ENCODE peak calls at places on chromosome 20, in eight cellular contexts. R is RWPE2; F is HCT116; U is PC-9; L is tibial nerve; W is IMR-90; J is prostate gland; P is CD8-positive, alpha-beta T cell. V is an unnamed sample. For H3K4me1, the result is how much of the 10 kb centered on the place peaks cover.

GRCh38 chr20:10848810-10849370 is 175.1 kb upstream of the JAG1 start:
- DNase-seq in R (no peak), F (peak), U (peak), L (no peak), W (peak), J (no peak), P (no peak), V (no peak)

GRCh38 chr20:39778431-39778830 is 816.3 kb downstream of the DHX35 start:
- DNase-seq in R (no peak), F (no peak), U (no peak), L (no peak), W (no peak), J (no peak), P (no peak), V (no peak)

GRCh38 chr20:60138263-60139127 is 180.3 kb downstream of the CDH26 start:
- DNase-seq in R (peak), F (no peak), U (no peak), L (no peak), W (peak), J (peak), P (peak), V (peak)

GRCh38 chr20:20780127-20780822 is 67.8 kb upstream of the RALGAPA2 start:
- DNase-seq in R (peak), F (no peak), U (peak), L (peak), W (no peak), J (peak), P (no peak), V (peak)

GRCh38 chr20:57451759-57452661 is 60.8 kb downstream of the RBM38 start:
- DNase-seq in R (peak), F (no peak), U (no peak), L (no peak), W (no peak), J (no peak), P (peak), V (no peak)

GRCh38 chr20:17992224-17992637 is 23.4 kb downstream of the MGME1 start:
- DNase-seq in R (no peak), F (no peak), U (no peak), L (no peak), W (no peak), J (no peak), P (no peak), V (no peak)

GRCh38 chr20:3203315-3204123 is 963 bp downstream of the DDRGK1 start:
- DNase-seq in R (no peak), F (no peak), U (no peak), L (no peak), W (no peak), J (no peak), P (no peak), V (peak)

GRCh38 chr20:51861726-51862466 is 59.6 kb upstream of the SALL4 start:
- DNase-seq in R (no peak), F (no peak), U (no peak), L (no peak), W (no peak), J (no peak), P (no peak), V (no peak)

GRCh38 chr20:64146936-64147451 is 17.3 kb upstream of the MYT1 start:
- DNase-seq in R (peak), F (no peak), U (no peak), L (peak), W (no peak), J (no peak), P (no peak), V (peak)

GRCh38 chr20:26135325-26136110 is 438.9 kb upstream of the ZNF337 start:
- DNase-seq in R (peak), F (no peak), U (no peak), L (no peak), W (no peak), J (no peak), P (no peak), V (no peak)

GRCh38 chr20:64069614-64070243 is 6.7 kb downstream of the TCEA2 start:
- DNase-seq in R (no peak), F (no peak), U (no peak), L (no peak), W (no peak), J (no peak), P (no peak), V (no peak)

GRCh38 chr20:55437778-55438417 is 567.4 kb downstream of the CBLN4 start:
- DNase-seq in R (no peak), F (no peak), U (no peak), L (no peak), W (no peak), J (no peak), P (no peak), V (no peak)

GRCh38 chr20:24816907-24817306 is 132.2 kb upstream of the CST7 start:
- DNase-seq in R (no peak), F (no peak), U (no peak), L (no peak), W (no peak), J (no peak), P (no peak), V (no peak)

GRCh38 chr20:22630698-22631097 is 46.3 kb upstream of the FOXA2 start:
- DNase-seq in R (no peak), F (no peak), U (no peak), L (no peak), W (no peak), J (no peak), P (no peak), V (no peak)

GRCh38 chr20:18506744-18507143 is 996 bp upstream of the SEC23B start:
- DNase-seq in R (no peak), F (no peak), U (no peak), L (no peak), W (no peak), J (no peak), P (no peak), V (no peak)

GRCh38 chr20:2619961-2620595 is 32.4 kb upstream of the NOP56 start:
- DNase-seq in R (no peak), F (peak), U (no peak), L (no peak), W (peak), J (no peak), P (no peak), V (no peak)

GRCh38 chr20:62411479-62412193 is 4.6 kb upstream of the CABLES2 start:
- DNase-seq in R (peak), F (no peak), U (no peak), L (no peak), W (no peak), J (no peak), P (no peak), V (no peak)

GRCh38 chr20:11502051-11502450 is 415.6 kb upstream of the BTBD3 start:
- DNase-seq in R (no peak), F (no peak), U (no peak), L (no peak), W (peak), J (no peak), P (no peak), V (no peak)

GRCh38 chr20:17541596-17541995 is 10.4 kb upstream of the BFSP1 start:
- DNase-seq in R (no peak), F (no peak), U (no peak), L (no peak), W (no peak), J (no peak), P (no peak), V (no peak)

GRCh38 chr20:62897666-62898065 is 28.6 kb downstream of the DIDO1 start:
- DNase-seq in R (peak), F (no peak), U (no peak), L (no peak), W (no peak), J (no peak), P (no peak), V (no peak)

GRCh38 chr20:17832236-17832635 is 132.5 kb downstream of the BANF2 start:
- DNase-seq in R (no peak), F (no peak), U (no peak), L (no peak), W (peak), J (no peak), P (no peak), V (no peak)

GRCh38 chr20:40506567-40506966 is 182.5 kb downstream of the MAFB start:
- DNase-seq in R (peak), F (peak), U (peak), L (peak), W (peak), J (peak), P (no peak), V (peak)

GRCh38 chr20:40945189-40945588 is 83.4 kb upstream of the TOP1 start:
- DNase-seq in R (no peak), F (no peak), U (peak), L (no peak), W (no peak), J (no peak), P (no peak), V (no peak)

GRCh38 chr20:31682927-31683326 is 39.7 kb downstream of the BCL2L1 start:
- DNase-seq in R (no peak), F (no peak), U (no peak), L (no peak), W (no peak), J (no peak), P (no peak), V (no peak)
- H3K4me1 ChIP-seq in R (under half), F (under half), U (under half), L (under half), W (under half), J (under half), P (half or more), V (half or more)

GRCh38 chr20:1396264-1396663 is 3.4 kb upstream of the FKBP1A start:
- DNase-seq in R (no peak), F (no peak), U (no peak), L (no peak), W (no peak), J (no peak), P (no peak), V (no peak)

GRCh38 chr20:1396702-1397101 is 3.8 kb upstream of the FKBP1A start:
- DNase-seq in R (no peak), F (no peak), U (no peak), L (no peak), W (no peak), J (no peak), P (no peak), V (no peak)

GRCh38 chr20:1401431-1401907 is 8.6 kb upstream of the FKBP1A start:
- DNase-seq in R (no peak), F (no peak), U (peak), L (no peak), W (no peak), J (no peak), P (no peak), V (no peak)

GRCh38 chr20:1393507-1393882 is 641 bp upstream of the FKBP1A start:
- DNase-seq in R (no peak), F (no peak), U (no peak), L (no peak), W (no peak), J (no peak), P (no peak), V (no peak)

GRCh38 chr20:1397710-1398109 is 4.9 kb upstream of the FKBP1A start:
- DNase-seq in R (no peak), F (no peak), U (no peak), L (no peak), W (peak), J (no peak), P (no peak), V (no peak)
- TF ChIP-seq CTCF in R (peak), F (peak), U (no peak), L (peak), W (peak), J (no peak), P (no peak), V (peak)

DNA sequence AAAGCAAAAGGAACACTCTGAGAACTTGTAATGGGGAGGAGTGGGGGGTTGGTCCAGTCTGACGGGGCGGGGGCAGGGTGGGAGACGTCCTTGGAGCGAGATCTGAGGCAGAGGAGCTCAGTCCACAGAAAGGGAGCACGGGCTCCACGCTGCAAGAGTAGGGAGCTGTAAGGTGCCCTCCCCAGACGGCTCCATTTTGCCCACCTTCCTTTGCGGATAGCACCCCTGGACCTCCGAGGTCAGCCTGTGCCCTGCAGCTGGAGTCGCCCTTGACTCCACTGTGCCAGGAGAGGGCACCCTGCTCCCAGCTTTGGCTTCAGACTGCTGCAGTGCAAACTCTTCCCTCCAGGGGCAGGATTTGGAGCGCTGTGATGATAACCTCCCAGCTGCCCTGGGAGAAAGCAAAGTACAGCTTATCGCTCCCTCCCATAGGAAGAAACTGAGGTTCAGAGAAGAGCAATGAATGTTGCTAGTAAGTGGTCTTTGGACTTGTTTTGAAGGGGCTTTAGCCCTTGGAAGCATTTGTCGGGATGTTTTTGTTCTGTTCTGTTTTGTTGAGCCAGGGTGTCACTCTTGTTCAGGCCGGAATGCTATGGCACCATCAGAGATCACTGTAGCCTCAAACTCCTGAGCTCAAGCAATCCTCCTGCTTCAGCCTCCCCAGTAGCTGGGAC is 9.5 kb upstream of the AHCY start:
- DNase-seq in R (peak), F (peak), U (peak), L (peak), W (peak), J (peak), P (peak), V (peak)
- H3K4me3 ChIP-seq in R (no peak), F (peak), U (no peak), L (no peak), W (peak), J (no peak), P (no peak), V (no peak)

DNA sequence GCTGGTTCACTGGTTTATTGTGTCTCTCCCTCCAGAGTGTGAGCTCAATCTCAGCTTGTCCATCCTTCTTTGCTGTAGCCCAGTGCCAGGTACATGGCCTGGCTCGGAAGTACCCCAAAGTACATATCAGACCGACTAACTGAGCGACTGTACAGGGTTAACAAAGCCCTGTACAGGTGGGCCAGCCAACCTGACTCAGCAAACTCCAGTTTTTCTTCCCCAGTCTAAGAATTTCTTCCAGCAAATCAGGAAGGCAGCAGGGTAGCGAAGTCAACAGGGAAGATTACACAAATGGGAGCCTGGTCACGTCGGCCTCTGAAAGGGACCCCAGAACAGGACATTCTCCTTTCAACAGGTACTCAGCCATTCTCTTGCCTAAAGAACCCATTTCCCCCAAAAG is 31.3 kb downstream of the ZMYND8 start:
- DNase-seq in R (no peak), F (no peak), U (no peak), L (no peak), W (no peak), J (no peak), P (no peak), V (no peak)
- H3K4me1 ChIP-seq in R (under half), F (half or more), U (half or more), L (under half), W (under half), J (under half), P (under half), V (half or more)

DNA sequence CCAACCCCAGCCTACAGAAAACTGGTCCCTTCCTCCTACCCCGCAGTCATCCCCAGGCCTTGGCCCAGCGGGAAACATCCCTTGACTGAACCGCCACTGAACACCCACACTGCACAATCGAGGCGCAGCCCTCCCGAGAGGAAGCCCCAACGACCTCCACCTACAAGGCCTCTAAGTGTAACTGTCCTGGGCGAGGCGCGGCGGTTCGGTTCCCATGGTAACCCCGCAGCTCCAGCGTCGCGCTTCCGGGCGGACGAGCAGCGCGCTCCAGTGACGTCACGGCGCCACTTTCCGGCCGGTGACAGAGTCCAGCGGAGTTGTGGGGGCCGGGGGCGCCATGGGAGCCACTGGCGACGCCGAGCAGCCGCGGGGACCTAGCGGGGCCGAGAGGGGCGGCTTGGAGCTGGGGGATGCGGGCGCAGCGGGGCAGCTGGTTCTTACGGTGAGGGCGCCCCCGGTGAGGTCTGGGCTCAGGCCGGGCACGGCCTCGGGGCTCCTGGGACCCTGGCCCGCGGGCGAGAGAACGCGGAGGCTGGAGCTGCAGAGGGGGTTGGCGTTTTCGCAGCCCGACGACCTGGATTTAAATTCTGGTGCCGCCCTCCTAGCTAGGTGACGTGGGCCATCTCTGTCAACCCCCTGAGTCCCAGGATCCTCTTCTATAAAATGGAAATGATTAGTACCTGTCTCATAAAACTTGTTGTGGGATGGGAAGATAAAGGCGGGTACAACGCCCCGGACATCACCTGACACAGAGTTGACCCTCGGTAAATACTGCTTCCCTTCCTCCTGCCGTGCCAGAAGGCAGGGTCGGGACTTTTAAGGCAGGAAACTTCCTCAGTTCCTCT is at the start of the genes DNTTIP1 and WFDC3:
- DNase-seq in R (peak), F (peak), U (peak), L (peak), W (peak), J (peak), P (peak), V (peak)
- TF ChIP-seq CTCF in R (peak), F (no peak), U (no peak), L (no peak), W (no peak), J (peak), P (no peak), V (no peak)

DNA sequence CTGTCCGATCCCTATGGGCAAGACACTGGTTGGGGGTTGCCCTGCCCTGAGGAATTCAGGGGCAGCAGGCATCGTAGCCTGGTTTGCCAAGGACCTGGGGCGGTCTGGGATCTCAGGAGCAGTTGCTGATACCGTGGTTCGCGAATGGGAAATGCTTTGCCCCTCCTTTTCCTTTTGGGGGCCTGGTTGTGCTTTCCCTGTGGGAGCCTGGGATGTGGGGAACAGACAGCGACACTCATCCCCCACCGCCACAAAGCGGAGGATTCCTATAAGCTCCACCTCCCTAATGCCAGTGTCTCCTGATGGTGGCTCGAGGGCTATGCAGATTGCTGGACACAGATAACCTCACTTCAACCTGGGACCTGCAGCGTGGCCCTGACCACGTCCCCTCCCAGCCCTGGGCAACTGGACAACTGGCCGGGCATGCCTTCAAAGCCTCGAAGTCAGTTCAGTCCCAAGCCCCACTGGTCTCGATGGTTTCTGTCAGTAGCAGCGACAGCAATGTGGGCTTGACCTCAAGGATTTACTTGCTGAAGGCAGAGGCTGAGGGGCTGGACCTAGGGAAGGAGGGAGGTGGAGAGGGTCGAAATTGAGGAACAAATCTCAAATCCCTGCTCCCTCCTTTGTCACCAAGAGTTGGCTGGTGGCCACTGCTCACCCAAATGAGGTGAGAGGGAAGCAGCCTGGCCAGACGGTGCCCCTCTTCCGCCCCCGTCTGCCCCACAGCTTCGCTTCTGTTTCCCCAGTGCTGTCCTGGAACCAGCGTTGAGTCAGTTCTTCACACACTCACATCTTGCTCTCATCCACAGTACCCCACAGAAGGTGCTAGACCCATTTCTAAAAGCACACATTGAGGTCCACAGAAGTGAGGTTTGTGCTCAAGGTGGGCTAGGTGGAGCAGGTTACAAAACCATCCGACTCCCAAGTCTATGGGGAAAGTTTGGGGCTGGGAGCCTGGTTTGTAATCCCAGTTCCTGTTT is 3.5 kb downstream of the CEBPB start:
- DNase-seq in R (peak), F (no peak), U (peak), L (no peak), W (peak), J (no peak), P (no peak), V (peak)
- H3K4me3 ChIP-seq in R (peak), F (no peak), U (peak), L (peak), W (peak), J (peak), P (no peak), V (peak)

V was measured in body of pancreas.